ENCODE peak calls at places on chromosomes 2 and 18, in six cellular contexts. One of them, this sample, is unnamed.

GRCh38 chr18:77872166-77872565 is 622.5 kb downstream of the GALR1 start:
- DNase-seq in uterus: no peak
- DNase-seq in adrenal gland: no peak
- DNase-seq in ovary: no peak
- DNase-seq in cardiac muscle cell: no peak
- DNase-seq in hepatocyte: no peak
- DNase-seq in this sample: no peak

GRCh38 chr18:4068552-4069158 is 386.5 kb downstream of the DLGAP1 start:
- DNase-seq in cardiac muscle cell: peak; percentile 69
- DNase-seq in uterus: no peak
- DNase-seq in hepatocyte: peak; percentile 75
- DNase-seq in ovary: peak; percentile 42
- DNase-seq in adrenal gland: peak; percentile 50
- DNase-seq in this sample: no peak

GRCh38 chr2:60350791-60351190 is 202.7 kb downstream of the BCL11A start:
- DNase-seq in uterus: no peak
- DNase-seq in adrenal gland: no peak
- DNase-seq in cardiac muscle cell: no peak
- DNase-seq in hepatocyte: no peak
- DNase-seq in ovary: no peak
- DNase-seq in this sample: no peak

GRCh38 chr2:241777167-241777685 is 604 bp downstream of the GAL3ST2 start:
- DNase-seq in cardiac muscle cell: no peak
- DNase-seq in adrenal gland: no peak
- DNase-seq in ovary: no peak
- DNase-seq in hepatocyte: no peak
- DNase-seq in uterus: no peak
- DNase-seq in this sample: no peak

GRCh38 chr2:97911210-97911921 is 84.4 kb downstream of the TMEM131 start:
- DNase-seq in adrenal gland: no peak
- DNase-seq in hepatocyte: no peak
- DNase-seq in cardiac muscle cell: no peak
- DNase-seq in uterus: no peak
- DNase-seq in ovary: no peak
- DNase-seq in this sample: no peak

GRCh38 chr2:64324746-64325410 is 129.1 kb upstream of the LGALSL start:
- DNase-seq in uterus: no peak
- DNase-seq in adrenal gland: no peak
- DNase-seq in cardiac muscle cell: no peak
- DNase-seq in ovary: no peak
- DNase-seq in hepatocyte: no peak
- DNase-seq in this sample: no peak

GRCh38 chr2:234768608-234769196 is 183.1 kb upstream of the SH3BP4 start:
- DNase-seq in cardiac muscle cell: no peak
- DNase-seq in adrenal gland: no peak
- DNase-seq in uterus: no peak
- DNase-seq in ovary: no peak
- DNase-seq in hepatocyte: no peak
- DNase-seq in this sample: no peak

GRCh38 chr2:23028106-23028505 is 356.9 kb upstream of the KLHL29 start:
- DNase-seq in ovary: no peak
- DNase-seq in cardiac muscle cell: no peak
- DNase-seq in adrenal gland: no peak
- DNase-seq in uterus: no peak
- DNase-seq in hepatocyte: peak; percentile 42
- DNase-seq in this sample: no peak

GRCh38 chr2:127631184-127631996 is 14.6 kb upstream of the GPR17 start:
- DNase-seq in adrenal gland: no peak
- DNase-seq in uterus: peak; percentile 29
- DNase-seq in ovary: no peak
- DNase-seq in hepatocyte: no peak
- DNase-seq in cardiac muscle cell: no peak
- DNase-seq in this sample: peak; percentile 56

GRCh38 chr2:207317358-207317984 is 151.7 kb upstream of the KLF7 start:
- DNase-seq in ovary: no peak
- DNase-seq in adrenal gland: no peak
- DNase-seq in uterus: no peak
- DNase-seq in hepatocyte: no peak
- DNase-seq in cardiac muscle cell: no peak
- DNase-seq in this sample: no peak

GRCh38 chr2:223856021-223856420 is 18.6 kb upstream of the AP1S3 start:
- DNase-seq in uterus: no peak
- DNase-seq in ovary: no peak
- DNase-seq in adrenal gland: no peak
- DNase-seq in cardiac muscle cell: no peak
- DNase-seq in hepatocyte: no peak
- DNase-seq in this sample: no peak

GRCh38 chr2:41933585-41934322 is 114.1 kb upstream of the PKDCC start:
- DNase-seq in cardiac muscle cell: no peak
- DNase-seq in uterus: peak; percentile 69
- DNase-seq in ovary: peak; percentile 79
- DNase-seq in adrenal gland: no peak
- DNase-seq in hepatocyte: peak; percentile 75
- DNase-seq in this sample: no peak
- H3K27ac ChIP-seq in cardiac muscle cell: no peak overlapping the region
- H3K27ac ChIP-seq in uterus: peak overlapping the region; percentile 83
- H3K27ac ChIP-seq in ovary: peak overlapping the region; percentile 88
- H3K27ac ChIP-seq in adrenal gland: peak overlapping the region; percentile 57
- H3K27ac ChIP-seq in hepatocyte: peak overlapping the region; percentile 90
- H3K27ac ChIP-seq in this sample: peak overlapping the region; percentile 65

GRCh38 chr18:47209166-47209565 is 33.0 kb upstream of the IER3IP1 start:
- DNase-seq in uterus: no peak
- DNase-seq in adrenal gland: no peak
- DNase-seq in cardiac muscle cell: no peak
- DNase-seq in hepatocyte: no peak
- DNase-seq in ovary: no peak
- DNase-seq in this sample: no peak

GRCh38 chr18:47204908-47205522 is 28.9 kb upstream of the IER3IP1 start:
- DNase-seq in cardiac muscle cell: peak; percentile 72
- DNase-seq in uterus: no peak
- DNase-seq in hepatocyte: peak; percentile 65
- DNase-seq in ovary: peak; percentile 12
- DNase-seq in adrenal gland: peak; percentile 39
- DNase-seq in this sample: no peak

GRCh38 chr18:47206945-47207637 is 30.9 kb upstream of the IER3IP1 start:
- DNase-seq in uterus: no peak
- DNase-seq in hepatocyte: no peak
- DNase-seq in cardiac muscle cell: no peak
- DNase-seq in adrenal gland: no peak
- DNase-seq in ovary: no peak
- DNase-seq in this sample: no peak

DNA sequence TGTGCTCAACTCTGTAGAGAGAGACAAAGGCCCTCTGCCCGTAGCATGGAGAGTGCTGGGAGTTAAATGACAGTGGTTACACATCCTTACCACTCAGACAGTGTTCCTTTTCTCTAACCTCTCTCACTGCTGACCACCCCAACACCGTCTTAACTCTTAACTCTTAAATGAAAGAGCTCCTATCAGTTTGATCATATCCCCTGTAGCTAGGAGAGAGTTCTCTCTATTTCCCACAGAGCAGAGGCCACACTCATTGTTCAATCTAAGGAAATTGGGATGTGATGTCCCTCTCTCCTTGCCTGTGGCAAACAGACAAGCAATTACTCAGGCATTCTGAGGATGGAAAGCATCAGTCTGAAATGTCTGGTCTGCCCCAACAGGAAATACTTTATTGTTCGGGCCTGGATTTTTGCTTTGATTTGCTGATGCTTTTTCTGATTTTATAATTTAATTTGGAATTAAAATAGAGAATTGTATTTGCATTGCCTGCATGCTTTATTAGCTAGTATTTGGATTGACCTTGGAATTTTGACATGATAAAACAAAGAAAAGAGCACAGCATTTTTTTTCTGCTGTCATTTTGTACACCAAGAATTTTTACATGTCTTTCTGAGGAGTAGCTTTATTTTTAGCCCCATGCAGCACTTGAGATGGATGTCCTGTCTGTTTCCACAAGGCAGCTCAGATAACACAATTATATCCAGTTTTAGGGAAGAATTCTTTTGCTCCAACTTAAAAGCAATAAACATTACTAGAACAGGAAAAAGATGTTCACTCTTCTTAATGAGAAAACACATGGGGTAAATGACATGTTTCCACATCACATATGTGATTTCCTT is 27.7 kb upstream of the IER3IP1 start:
- DNase-seq in uterus: no peak
- DNase-seq in adrenal gland: no peak
- DNase-seq in hepatocyte: no peak
- DNase-seq in ovary: no peak
- DNase-seq in cardiac muscle cell: peak; percentile 28
- DNase-seq in this sample: no peak
- H3K27ac ChIP-seq in uterus: no peak overlapping the region
- H3K27ac ChIP-seq in adrenal gland: no peak overlapping the region
- H3K27ac ChIP-seq in hepatocyte: no peak overlapping the region
- H3K27ac ChIP-seq in ovary: no peak overlapping the region
- H3K27ac ChIP-seq in cardiac muscle cell: peak overlapping the region; percentile 78
- H3K27ac ChIP-seq in this sample: no peak overlapping the region

DNA sequence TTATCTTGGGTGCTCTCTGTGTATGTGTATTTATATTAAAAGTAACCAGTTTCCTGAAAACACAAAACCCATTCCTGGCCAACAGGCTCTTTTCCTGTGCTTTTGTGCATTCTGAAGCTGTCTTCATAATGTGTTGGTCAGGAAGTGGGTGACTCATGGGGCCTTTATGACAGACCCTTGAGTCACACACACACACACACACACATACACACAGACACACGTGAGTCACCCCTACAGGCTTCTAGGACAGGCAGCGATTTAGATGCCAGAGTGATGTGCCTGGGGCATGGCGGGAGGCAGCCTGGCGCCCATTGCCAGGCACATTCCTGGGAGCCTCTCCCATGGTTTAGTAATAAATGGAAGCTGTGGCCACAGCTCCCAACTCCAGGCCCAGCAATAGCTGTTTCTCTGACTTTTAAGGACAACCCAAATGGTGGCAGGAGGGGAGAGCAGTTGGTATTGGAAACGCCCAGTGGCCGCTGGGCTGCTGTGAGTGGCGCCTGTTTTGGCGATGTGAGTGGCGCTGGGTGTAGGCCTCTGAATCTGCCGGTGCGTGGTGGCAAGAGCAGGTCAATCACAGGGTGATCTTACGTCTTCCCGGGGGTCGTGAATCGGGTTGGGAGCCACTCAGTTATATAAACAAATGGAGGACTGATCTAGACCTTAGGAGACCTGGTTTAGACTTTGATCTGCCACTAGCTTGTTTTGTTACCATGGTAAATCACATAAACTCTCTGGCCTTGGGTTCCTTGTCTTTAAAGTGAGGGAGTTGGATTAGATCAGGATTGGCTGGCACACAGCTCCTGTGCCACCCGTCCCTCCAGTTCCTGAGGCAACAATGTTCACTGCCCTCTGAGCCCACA is 150.7 kb upstream of the DLX2 start:
- DNase-seq in adrenal gland: peak; percentile 58
- DNase-seq in hepatocyte: peak; percentile 89
- DNase-seq in uterus: peak; percentile 80
- DNase-seq in cardiac muscle cell: no peak
- DNase-seq in ovary: peak; percentile 41
- DNase-seq in this sample: peak; percentile 59
- H3K27ac ChIP-seq in adrenal gland: no peak overlapping the region
- H3K27ac ChIP-seq in hepatocyte: peak overlapping the region; percentile 65
- H3K27ac ChIP-seq in uterus: peak overlapping the region; percentile 62
- H3K27ac ChIP-seq in cardiac muscle cell: no peak overlapping the region
- H3K27ac ChIP-seq in ovary: no peak overlapping the region
- H3K27ac ChIP-seq in this sample: peak overlapping the region; percentile 80

GRCh38 chr2:145750617-145751016 is 1230.7 kb upstream of the ZEB2 start:
- DNase-seq in adrenal gland: no peak
- DNase-seq in ovary: no peak
- DNase-seq in uterus: no peak
- DNase-seq in cardiac muscle cell: no peak
- DNase-seq in hepatocyte: no peak
- DNase-seq in this sample: no peak

GRCh38 chr2:145753209-145753608 is 1233.3 kb upstream of the ZEB2 start:
- DNase-seq in cardiac muscle cell: no peak
- DNase-seq in uterus: no peak
- DNase-seq in adrenal gland: no peak
- DNase-seq in hepatocyte: no peak
- DNase-seq in ovary: no peak
- DNase-seq in this sample: no peak

GRCh38 chr2:145751634-145752033 is 1231.7 kb upstream of the ZEB2 start:
- DNase-seq in uterus: no peak
- DNase-seq in adrenal gland: no peak
- DNase-seq in cardiac muscle cell: no peak
- DNase-seq in ovary: no peak
- DNase-seq in hepatocyte: no peak
- DNase-seq in this sample: no peak

GRCh38 chr2:145751155-145751554 is 1231.2 kb upstream of the ZEB2 start:
- DNase-seq in hepatocyte: no peak
- DNase-seq in ovary: no peak
- DNase-seq in adrenal gland: no peak
- DNase-seq in cardiac muscle cell: no peak
- DNase-seq in uterus: no peak
- DNase-seq in this sample: no peak

DNA sequence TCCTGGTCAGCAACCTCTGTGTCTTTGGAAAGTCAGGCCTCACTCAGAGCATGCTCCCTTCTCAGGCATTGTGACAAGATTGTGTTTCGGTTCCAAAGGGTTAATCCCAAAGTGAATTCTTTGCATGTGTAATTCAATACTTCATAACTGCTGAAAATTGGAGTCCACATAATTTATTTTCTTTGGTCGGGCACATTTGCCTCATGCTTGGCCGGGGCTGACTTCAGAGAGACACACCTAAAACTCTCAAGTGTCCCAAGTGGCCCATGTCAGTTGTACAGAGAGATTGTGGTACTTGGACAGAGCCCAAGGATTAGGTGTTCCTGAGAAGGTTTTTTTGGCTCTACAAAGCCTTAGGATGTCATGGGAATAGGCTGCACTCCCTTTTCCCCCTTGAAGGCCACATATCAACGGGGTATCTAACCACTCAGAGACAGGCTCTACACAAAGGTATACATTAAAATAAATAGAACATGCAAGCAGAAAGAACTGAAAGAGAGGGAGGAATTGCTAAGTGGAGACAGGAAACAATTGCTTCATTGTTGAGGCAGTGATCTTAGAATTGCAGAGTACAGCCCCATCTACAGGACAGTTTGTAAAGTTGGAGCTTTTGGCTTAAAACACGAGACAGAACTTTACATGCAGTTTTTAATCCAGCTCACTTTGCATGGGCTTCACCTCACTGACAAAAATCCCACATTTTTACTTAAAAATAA is 1232.3 kb upstream of the ZEB2 start:
- DNase-seq in cardiac muscle cell: peak; percentile 78
- DNase-seq in hepatocyte: peak; percentile 71
- DNase-seq in ovary: peak; percentile 29
- DNase-seq in uterus: no peak
- DNase-seq in adrenal gland: no peak
- DNase-seq in this sample: no peak
- H3K27ac ChIP-seq in cardiac muscle cell: peak overlapping the region; percentile 34
- H3K27ac ChIP-seq in hepatocyte: peak overlapping the region; percentile 44
- H3K27ac ChIP-seq in ovary: peak overlapping the region; percentile 54
- H3K27ac ChIP-seq in uterus: peak overlapping the region; percentile 42
- H3K27ac ChIP-seq in adrenal gland: no peak overlapping the region
- H3K27ac ChIP-seq in this sample: peak overlapping the region; percentile 49

DNA sequence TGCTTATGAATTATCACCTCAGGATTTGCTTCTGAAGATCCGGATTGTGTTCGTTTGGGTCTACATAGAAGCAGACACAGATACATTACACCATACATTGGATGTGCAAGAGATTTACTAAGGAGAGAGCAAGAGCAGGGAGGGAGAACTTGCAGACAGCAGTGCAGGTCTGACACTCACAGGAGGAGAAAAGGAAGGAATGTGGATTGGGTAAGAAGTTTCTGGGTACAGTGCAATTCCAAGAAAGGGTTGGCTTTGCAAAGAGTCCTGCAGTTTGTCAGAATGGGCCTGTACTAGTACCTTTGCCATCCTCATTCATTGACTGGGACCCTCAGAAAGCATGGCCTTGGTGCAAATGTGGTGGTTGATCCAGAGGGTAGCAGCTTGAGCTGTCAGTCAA is 4.8 kb upstream of the THOC1 start:
- DNase-seq in uterus: no peak
- DNase-seq in hepatocyte: no peak
- DNase-seq in adrenal gland: no peak
- DNase-seq in cardiac muscle cell: no peak
- DNase-seq in ovary: no peak
- DNase-seq in this sample: no peak
- H3K27ac ChIP-seq in uterus: no peak overlapping the region
- H3K27ac ChIP-seq in hepatocyte: no peak overlapping the region
- H3K27ac ChIP-seq in adrenal gland: no peak overlapping the region
- H3K27ac ChIP-seq in cardiac muscle cell: no peak overlapping the region
- H3K27ac ChIP-seq in ovary: no peak overlapping the region
- H3K27ac ChIP-seq in this sample: no peak overlapping the region

This sample was measured in heart left ventricle.